ENCODE peak calls at places on chromosome 13, in eight cellular contexts. M is lower lobe of right lung, V is pancreas, I is ovary, L is A549, S is cardiac fibroblast, E is Peyer's patch, J is left ventricle myocardium inferior. R is an unnamed sample.
A peak's percentile ranks its signal among the peaks of the same experiment; 100 is the strongest.

GRCh38 chr13:41588899-41589298 is 131.5 kb downstream of the RGCC start:
- DNase-seq in M (no peak), V (no peak), I (no peak), L (peak; percentile 35), S (peak; percentile 74), E (no peak), J (no peak), R (no peak)

GRCh38 chr13:98397221-98397620 is 179.7 kb downstream of the STK24 start:
- DNase-seq in M (no peak), V (no peak), I (no peak), L (no peak), S (peak; percentile 46), E (no peak), J (no peak), R (no peak)

GRCh38 chr13:58018865-58019264 is 387.3 kb downstream of the PCDH17 start:
- DNase-seq in M (no peak), V (no peak), I (no peak), L (no peak), S (no peak), E (no peak), J (no peak), R (no peak)

GRCh38 chr13:19159181-19159580 is 22.4 kb downstream of the TUBA3C start:
- DNase-seq in M (no peak), V (no peak), I (no peak), L (no peak), S (no peak), E (no peak), J (no peak), R (no peak)

GRCh38 chr13:42812311-42812710 is 30.9 kb downstream of the FAM216B start:
- DNase-seq in M (no peak), V (no peak), I (no peak), L (no peak), S (peak; percentile 13), E (no peak), J (no peak), R (no peak)

GRCh38 chr13:59437902-59438301 is 725.8 kb downstream of the DIAPH3 start:
- DNase-seq in M (no peak), V (no peak), I (no peak), L (no peak), S (no peak), E (no peak), J (no peak), R (no peak)

GRCh38 chr13:98299954-98300350 is 122.9 kb upstream of the RNF113B start:
- DNase-seq in M (no peak), V (no peak), I (no peak), L (no peak), S (peak; percentile 14), E (no peak), J (no peak), R (no peak)

GRCh38 chr13:36674337-36675212 is 755 bp downstream of the SERTM1 start:
- DNase-seq in M (no peak), V (no peak), I (no peak), L (no peak), S (no peak), E (no peak), J (no peak), R (no peak)

GRCh38 chr13:38897521-38897920 is 93.1 kb downstream of the STOML3 start:
- DNase-seq in M (no peak), V (no peak), I (no peak), L (no peak), S (no peak), E (no peak), J (no peak), R (no peak)

GRCh38 chr13:113126265-113127150 is 3.9 kb downstream of the F10 start:
- DNase-seq in M (no peak), V (no peak), I (peak; percentile 6), L (no peak), S (no peak), E (peak; percentile 34), J (no peak), R (no peak)

GRCh38 chr13:94061316-94061715 is 418.2 kb downstream of the DCT start:
- DNase-seq in M (no peak), V (no peak), I (no peak), L (no peak), S (peak; percentile 16), E (no peak), J (no peak), R (no peak)

DNA sequence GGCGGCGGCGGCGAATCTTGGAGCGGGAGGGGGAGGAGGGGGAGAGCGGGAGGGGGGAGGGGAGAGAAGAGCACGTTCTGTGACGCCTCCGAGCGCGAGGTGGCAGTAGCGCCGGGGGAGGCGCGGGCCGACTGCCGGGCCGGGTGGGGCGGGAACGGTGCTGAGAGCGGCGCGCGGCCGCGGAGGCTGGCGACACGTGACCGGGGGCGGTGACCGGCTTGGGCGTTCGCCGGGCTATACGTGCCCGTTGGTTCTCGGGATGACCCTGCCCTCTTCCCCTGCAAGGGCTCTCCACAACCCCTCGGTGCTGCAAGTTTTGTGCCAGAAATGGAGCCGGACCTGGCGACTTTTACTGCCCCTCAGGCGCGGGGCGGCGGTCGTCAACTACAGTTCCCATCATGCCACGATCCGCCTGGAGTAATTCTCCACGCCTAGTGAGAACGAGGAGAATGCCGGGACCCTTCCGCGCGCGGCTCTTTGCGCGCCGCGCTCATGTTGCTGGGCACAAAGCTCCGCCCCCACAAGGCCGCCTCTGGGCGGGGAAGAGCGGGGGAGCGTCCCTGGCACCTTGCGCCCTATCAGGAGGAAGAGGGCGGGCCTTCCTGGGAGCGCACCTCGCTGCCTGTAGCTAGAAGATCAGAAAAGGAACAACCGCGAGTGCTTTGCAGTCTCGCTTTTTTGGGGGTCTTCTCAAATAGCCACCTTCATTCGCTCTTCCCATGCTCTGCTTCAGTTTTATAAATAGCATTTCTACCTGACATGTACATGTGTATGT is at the start of gene KPNA3:
- DNase-seq in M (peak; percentile 98), V (peak; percentile 97), I (peak; percentile 94), L (peak; percentile 73), S (peak; percentile 98), E (peak; percentile 97), J (peak; percentile 96), R (peak; percentile 88)
- TF ChIP-seq CTCF in M (peak; percentile 37), V (no peak), I (peak; percentile 10), L (peak; percentile 29), S (no peak), E (no peak), J (peak; percentile 22), R (no peak)

GRCh38 chr13:86870388-86870966 is 800.7 kb upstream of the SLITRK5 start:
- DNase-seq in M (no peak), V (no peak), I (no peak), L (no peak), S (peak; percentile 22), E (no peak), J (no peak), R (no peak)
- TF ChIP-seq CTCF in M (peak; percentile 53), V (peak; percentile 58), I (no peak), L (peak; percentile 45), S (peak; percentile 45), E (no peak), J (peak; percentile 67), R (no peak)

DNA sequence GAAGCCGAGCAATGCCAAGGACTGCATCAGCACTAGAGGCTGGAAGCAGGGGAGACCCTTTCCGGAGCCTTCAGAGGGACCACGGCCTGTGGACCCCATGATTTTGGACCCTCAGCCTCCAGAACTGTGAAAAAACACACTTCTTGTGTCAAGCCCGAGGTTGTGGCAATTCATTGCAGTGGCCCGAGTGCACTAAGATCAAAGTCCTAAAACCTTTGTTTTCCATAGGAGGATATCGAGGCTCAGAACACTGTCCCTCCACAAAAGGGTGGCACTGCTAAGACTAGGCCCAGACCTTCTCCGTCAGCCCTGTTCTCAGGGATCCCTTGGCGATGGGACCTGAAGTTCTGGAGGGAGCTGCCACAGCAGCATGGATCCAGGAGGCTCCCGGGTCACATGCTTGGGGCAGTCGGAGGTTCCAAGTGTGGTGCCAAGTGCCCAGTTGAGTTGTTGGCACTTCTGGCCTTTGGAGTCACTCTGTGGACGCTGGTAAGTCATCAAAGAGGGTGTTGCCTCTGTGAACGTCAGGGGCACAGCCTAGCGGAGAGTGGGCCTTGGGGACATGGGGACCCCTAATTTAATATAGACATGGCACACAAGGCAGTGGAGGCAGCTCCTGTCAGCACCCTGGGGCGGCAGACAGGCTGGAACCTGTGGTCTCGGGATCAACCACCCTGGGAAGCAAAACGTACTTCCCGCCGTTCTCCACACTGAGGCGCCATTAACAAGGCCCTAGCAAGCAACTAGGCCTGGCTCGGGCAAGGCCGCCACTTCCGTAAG is 199.2 kb downstream of the COL4A1 start:
- DNase-seq in M (no peak), V (no peak), I (no peak), L (no peak), S (no peak), E (no peak), J (no peak), R (no peak)
- TF ChIP-seq CTCF in M (peak; percentile 37), V (no peak), I (no peak), L (no peak), S (peak; percentile 13), E (no peak), J (peak; percentile 26), R (no peak)

GRCh38 chr13:72804301-72804700 is 22.4 kb downstream of the PIBF1 start:
- DNase-seq in M (no peak), V (no peak), I (no peak), L (no peak), S (no peak), E (no peak), J (no peak), R (no peak)

GRCh38 chr13:72805663-72806341 is 23.9 kb downstream of the PIBF1 start:
- DNase-seq in M (no peak), V (no peak), I (no peak), L (no peak), S (no peak), E (no peak), J (no peak), R (no peak)

DNA sequence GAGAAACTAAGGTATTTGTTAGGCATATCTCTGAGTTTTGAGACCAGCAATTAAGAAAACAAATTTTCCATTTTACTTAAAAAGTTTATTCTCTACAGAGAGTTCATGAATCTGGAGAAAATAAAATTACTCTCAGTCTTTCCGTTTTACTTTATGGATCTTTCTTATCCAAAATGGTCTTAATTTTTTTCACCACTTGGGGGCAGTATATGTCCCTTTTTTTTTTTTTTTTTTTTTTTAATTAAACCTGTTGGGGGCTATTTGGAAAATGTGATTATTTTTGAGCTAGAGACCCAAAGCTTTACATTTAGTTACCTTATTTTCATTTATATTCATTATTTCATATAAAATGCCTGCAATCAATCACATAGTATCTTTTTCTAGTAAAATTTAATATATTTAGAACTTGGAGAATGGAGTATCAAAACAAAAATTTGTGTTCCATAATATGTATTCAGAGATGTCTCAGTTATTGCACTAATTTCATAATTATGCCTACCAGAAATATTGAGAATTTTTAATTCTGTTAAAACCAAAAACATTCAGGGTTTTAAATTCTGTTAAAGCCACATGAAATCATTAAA is 27.1 kb downstream of the PIBF1 start:
- DNase-seq in M (no peak), V (no peak), I (no peak), L (no peak), S (peak; percentile 21), E (no peak), J (no peak), R (no peak)
- TF ChIP-seq CTCF in M (peak; percentile 71), V (peak; percentile 49), I (no peak), L (peak; percentile 46), S (peak; percentile 40), E (peak; percentile 26), J (peak; percentile 68), R (peak; percentile 92)

GRCh38 chr13:31699650-31700049 is 39.7 kb upstream of the RXFP2 start:
- DNase-seq in M (no peak), V (no peak), I (no peak), L (no peak), S (peak; percentile 28), E (no peak), J (no peak), R (no peak)
- TF ChIP-seq CTCF in M (no peak), V (no peak), I (no peak), L (no peak), S (peak; percentile 30), E (no peak), J (peak; percentile 28), R (no peak)